ENCODE peak calls at places on chromosomes 11 and 22, in ten cellular contexts. L is A549, W is endothelial cell of umbilical vein, V is WTC11, X is K562, O is HCT116, M is GM12878, E is H1, H is HepG2, S is SK-N-SH. Y is an unnamed sample.
A peak's percentile ranks its signal among the peaks of the same experiment; 100 is the strongest.

GRCh38 chr11:44774131-44774530 is 47.4 kb downstream of the TSPAN18 start:
- DNase-seq in V (peak; percentile 41), O (no peak), W (peak; percentile 39), L (no peak), S (no peak), X (no peak), M (no peak), E (peak; percentile 51), H (no peak), Y (peak; percentile 52)

GRCh38 chr22:22803285-22803853 is 84.2 kb upstream of the IGLL5 start:
- DNase-seq in L (no peak), S (no peak), W (no peak), O (no peak), E (peak; percentile 8), H (no peak), X (no peak), V (no peak), M (no peak), Y (no peak)

GRCh38 chr11:76243157-76243556 is 36.9 kb upstream of the WNT11 start:
- DNase-seq in L (no peak), V (peak; percentile 64), M (no peak), H (no peak), S (peak; percentile 77), O (no peak), X (no peak), W (no peak), E (peak; percentile 71), Y (no peak)

GRCh38 chr22:39151329-39151975 is 1.0 kb downstream of the CBX7 start:
- DNase-seq in W (no peak), V (no peak), E (no peak), S (no peak), H (no peak), X (no peak), O (no peak), L (no peak), M (no peak), Y (no peak)

GRCh38 chr11:111045408-111045806 is 200.1 kb upstream of the POU2AF2 start:
- DNase-seq in V (no peak), W (no peak), H (no peak), S (no peak), L (no peak), O (no peak), E (no peak), M (no peak), X (no peak), Y (no peak)

GRCh38 chr11:33329705-33330329 is 72.6 kb downstream of the HIPK3 start:
- DNase-seq in O (peak; percentile 48), W (peak; percentile 75), X (peak; percentile 28), S (peak; percentile 54), V (peak; percentile 25), L (peak; percentile 76), H (peak; percentile 50), E (no peak), M (no peak), Y (peak; percentile 75)

GRCh38 chr11:110526323-110526722 is 96.6 kb downstream of the FDX1 start:
- DNase-seq in H (no peak), M (peak; percentile 26), L (no peak), W (no peak), O (no peak), E (no peak), V (no peak), S (no peak), X (no peak), Y (no peak)

GRCh38 chr11:31657091-31657490 is 147.5 kb downstream of the ELP4 start:
- DNase-seq in S (no peak), X (no peak), L (no peak), M (no peak), W (no peak), E (no peak), O (no peak), H (no peak), V (no peak), Y (no peak)

GRCh38 chr11:128845334-128845780 is 21.7 kb downstream of the KCNJ1 start:
- DNase-seq in X (no peak), V (no peak), L (no peak), E (no peak), S (no peak), O (no peak), W (no peak), H (no peak), M (no peak), Y (peak; percentile 27)

GRCh38 chr11:78783301-78783700 is 208.6 kb upstream of the NARS2 start:
- DNase-seq in L (no peak), X (no peak), W (no peak), S (no peak), V (no peak), O (no peak), E (no peak), H (no peak), M (no peak), Y (no peak)

GRCh38 chr11:116927163-116927772 is 89.8 kb upstream of the APOA1 start:
- DNase-seq in W (peak; percentile 16), L (no peak), X (peak; percentile 23), S (peak; percentile 18), E (no peak), M (no peak), V (no peak), O (no peak), H (peak; percentile 13), Y (peak; percentile 43)

DNA sequence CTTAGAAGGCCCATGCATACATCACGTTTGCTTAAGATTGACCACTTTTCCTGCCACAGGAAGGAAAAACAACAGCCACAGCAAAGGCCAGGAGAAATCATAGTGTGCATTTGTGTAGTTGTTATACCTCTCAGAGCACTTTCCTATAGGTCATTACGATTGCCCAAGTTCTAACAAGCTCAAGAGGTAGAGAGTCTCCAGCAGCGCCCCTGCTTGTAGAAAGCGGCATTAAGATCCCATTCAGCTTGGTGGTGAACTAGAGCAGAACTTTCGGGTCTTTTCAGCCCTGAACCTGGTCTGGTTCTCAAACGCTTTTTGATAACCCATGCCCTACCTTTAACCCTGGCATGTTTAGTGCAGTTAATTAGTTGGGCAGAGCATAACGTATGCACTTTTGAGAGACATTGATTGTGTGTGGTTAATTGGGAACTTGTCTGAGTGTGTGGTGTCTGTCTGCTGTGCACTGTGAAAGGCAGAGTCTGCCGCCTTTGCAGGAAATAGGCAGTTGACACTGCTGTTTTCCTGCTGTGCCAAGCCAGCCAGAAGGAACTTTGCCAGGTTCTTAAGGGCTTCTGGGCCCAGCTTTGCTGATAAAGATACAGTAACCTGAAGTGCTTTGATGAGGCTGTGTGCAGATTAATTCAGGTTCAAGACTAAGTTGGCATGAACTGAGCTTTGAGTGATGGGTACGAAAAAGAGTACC is 109.9 kb upstream of the CLMP start:
- DNase-seq in V (no peak), S (no peak), E (no peak), L (no peak), X (no peak), H (no peak), O (no peak), M (no peak), W (no peak), Y (no peak)
- TF ChIP-seq MAX in V (no peak), S (no peak), E (no peak), L (no peak), X (no peak), H (no peak), O (no peak), M (no peak), W (no peak), Y (no peak)

DNA sequence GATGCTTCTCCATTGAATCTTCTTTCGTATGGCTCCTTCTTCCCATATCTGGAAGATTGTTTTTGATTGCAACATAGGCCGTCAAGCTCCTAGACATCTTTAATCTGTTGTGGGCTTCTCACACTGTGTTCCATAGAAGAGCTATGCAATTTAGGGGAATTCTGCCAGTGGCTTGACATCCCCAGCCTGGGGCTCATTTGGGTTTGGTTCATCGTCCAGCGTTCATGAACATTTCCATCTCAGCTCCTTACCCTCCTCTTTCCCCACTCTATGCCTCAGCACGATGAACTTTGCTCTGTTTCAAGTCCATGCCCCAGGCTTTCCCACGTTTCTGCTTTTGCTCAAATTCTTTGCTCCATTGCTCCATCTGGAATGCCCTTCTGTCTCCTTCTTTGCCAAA is 26.0 kb upstream of the CLMP start:
- DNase-seq in W (no peak), H (no peak), L (no peak), E (no peak), S (no peak), V (no peak), X (no peak), O (no peak), M (no peak), Y (no peak)
- TF ChIP-seq MAX in W (no peak), H (no peak), L (no peak), E (no peak), S (no peak), V (no peak), X (no peak), O (no peak), M (no peak), Y (no peak)

GRCh38 chr11:105942951-105943350 is 79.1 kb downstream of the MSANTD4 start:
- DNase-seq in V (no peak), L (no peak), O (no peak), X (no peak), S (no peak), E (no peak), W (no peak), M (no peak), H (no peak), Y (no peak)

GRCh38 chr11:105933666-105934065 is 88.4 kb downstream of the MSANTD4 start:
- DNase-seq in M (no peak), X (no peak), L (no peak), E (no peak), H (no peak), S (no peak), W (no peak), O (no peak), V (no peak), Y (no peak)

GRCh38 chr11:105935791-105936190 is 86.2 kb downstream of the MSANTD4 start:
- DNase-seq in M (no peak), S (no peak), V (no peak), W (peak; percentile 78), O (peak; percentile 21), E (no peak), X (no peak), H (no peak), L (no peak), Y (no peak)

GRCh38 chr11:105937738-105938137 is 84.3 kb downstream of the MSANTD4 start:
- DNase-seq in L (no peak), X (no peak), V (no peak), O (peak; percentile 31), W (peak; percentile 59), M (no peak), S (no peak), E (no peak), H (no peak), Y (no peak)

GRCh38 chr11:105937331-105937730 is 84.7 kb downstream of the MSANTD4 start:
- DNase-seq in L (peak; percentile 2), V (no peak), W (no peak), H (no peak), E (no peak), X (no peak), S (no peak), M (no peak), O (peak; percentile 23), Y (no peak)
- TF ChIP-seq MAX in L (no peak), V (no peak), W (no peak), H (no peak), E (no peak), X (no peak), S (no peak), M (no peak), O (no peak), Y (no peak)

DNA sequence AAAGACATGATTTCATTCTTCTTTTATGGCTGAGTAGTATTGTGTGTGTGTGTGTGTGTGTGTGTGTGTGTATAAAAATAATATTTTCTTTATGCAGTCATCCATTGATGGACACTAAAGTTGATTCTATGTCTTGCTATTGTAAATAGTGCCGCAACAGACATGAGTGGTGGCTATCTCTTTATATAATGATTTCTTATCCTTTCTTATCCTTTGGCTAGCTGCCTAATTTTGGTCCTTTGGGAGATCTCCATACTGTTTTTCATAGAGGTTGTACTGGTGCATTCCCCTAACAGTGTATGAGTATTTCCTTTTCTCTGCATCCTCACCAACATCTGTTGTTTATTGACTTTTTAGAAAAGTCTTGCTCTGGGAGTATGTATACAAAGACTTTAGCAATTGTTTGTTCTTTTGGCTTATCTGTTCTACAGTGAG is 107.0 kb downstream of the STIM1 start:
- DNase-seq in S (no peak), H (no peak), E (no peak), X (no peak), W (peak; percentile 23), V (no peak), O (no peak), L (no peak), M (no peak), Y (no peak)
- TF ChIP-seq MAX in S (no peak), H (no peak), E (no peak), X (no peak), W (no peak), V (no peak), O (no peak), L (no peak), M (no peak), Y (no peak)

Y was measured in NB4.